ENCODE peak calls at places on chromosomes 4 and X, in six cellular contexts. X is ovary, Y is IMR-90, G is colonic mucosa, Q is A549, I is AG04450. F is an unnamed sample.
A peak's percentile ranks its signal among the peaks of the same experiment; 100 is the strongest.

GRCh38 chr4:37822220-37822619 is 4.3 kb upstream of the PGM2 start:
- DNase-seq in X (no peak), Q (no peak), I (no peak), G (no peak), Y (no peak), F (no peak)

GRCh38 chrX:15143050-15143824 is 126.6 kb downstream of the ASB9 start:
- DNase-seq in I (no peak), X (peak; percentile 31), Y (peak; percentile 45), G (peak; percentile 71), Q (peak; percentile 50), F (no peak)

GRCh38 chr4:81353861-81354260 is 117.8 kb downstream of the RASGEF1B start:
- DNase-seq in I (no peak), X (no peak), Y (peak; percentile 84), G (no peak), Q (no peak), F (no peak)

GRCh38 chrX:94435799-94436198 is 761.8 kb downstream of the FAM133A start:
- DNase-seq in I (no peak), G (no peak), Y (no peak), X (no peak), Q (no peak), F (no peak)

GRCh38 chr4:93063325-93063724 is 759.6 kb downstream of the GRID2 start:
- DNase-seq in Y (no peak), Q (no peak), G (no peak), X (no peak), I (no peak), F (no peak)

GRCh38 chr4:152304220-152304619 is 231.7 kb downstream of the FBXW7 start:
- DNase-seq in G (no peak), Q (no peak), X (no peak), I (no peak), Y (peak; percentile 2), F (no peak)

GRCh38 chr4:112099701-112100289 is 45.5 kb upstream of the FAM241A start:
- DNase-seq in I (peak; percentile 42), G (no peak), Q (peak; percentile 47), Y (peak; percentile 73), X (no peak), F (no peak)

GRCh38 chr4:146059153-146059552 is 116.4 kb upstream of the LSM6 start:
- DNase-seq in Y (no peak), I (no peak), Q (no peak), G (no peak), X (no peak), F (no peak)

GRCh38 chrX:3690140-3690539 is 23.3 kb downstream of the PRKX start:
- DNase-seq in Q (no peak), G (no peak), X (no peak), I (no peak), Y (peak; percentile 15), F (no peak)

GRCh38 chrX:10157545-10157944 is 770 bp downstream of the CLCN4 start:
- DNase-seq in I (no peak), Q (no peak), Y (peak; percentile 59), G (no peak), X (no peak), F (no peak)

GRCh38 chr4:72302981-72303704 is 265.9 kb downstream of the ADAMTS3 start:
- DNase-seq in G (peak; percentile 36), X (peak; percentile 24), Y (peak; percentile 35), Q (peak; percentile 24), I (peak; percentile 16), F (no peak)

GRCh38 chrX:109635151-109635550 is 10.2 kb upstream of the KCNE5 start:
- DNase-seq in I (no peak), Q (peak; percentile 15), Y (peak; percentile 5), X (no peak), G (no peak), F (no peak)

GRCh38 chr4:113248320-113248719 is 198.9 kb downstream of the ANK2 start:
- DNase-seq in X (peak; percentile 22), Q (peak; percentile 6), G (no peak), Y (no peak), I (no peak), F (no peak)

GRCh38 chrX:2955281-2955680 is 26.1 kb upstream of the ARSD start:
- DNase-seq in X (no peak), G (no peak), Q (no peak), Y (no peak), I (no peak), F (no peak)

GRCh38 chr4:77819409-77819835 is 254 bp upstream of the CNOT6L start:
- DNase-seq in X (no peak), Q (no peak), I (no peak), G (no peak), Y (no peak), F (no peak)

GRCh38 chrX:15686818-15687685 is 22.4 kb upstream of the CLTRN start:
- DNase-seq in I (no peak), Q (peak; percentile 54), X (peak; percentile 66), Y (peak; percentile 61), G (peak; percentile 71), F (no peak)

GRCh38 chr4:1975391-1975801 is 33.4 kb downstream of the NELFA start:
- DNase-seq in X (no peak), Q (no peak), I (no peak), G (no peak), Y (no peak), F (peak; percentile 59)
- H3K4me3 ChIP-seq in X (no peak overlapping the region), Q (no peak overlapping the region), I (no peak overlapping the region), G (no peak overlapping the region), Y (no peak overlapping the region), F (no peak overlapping the region)

DNA sequence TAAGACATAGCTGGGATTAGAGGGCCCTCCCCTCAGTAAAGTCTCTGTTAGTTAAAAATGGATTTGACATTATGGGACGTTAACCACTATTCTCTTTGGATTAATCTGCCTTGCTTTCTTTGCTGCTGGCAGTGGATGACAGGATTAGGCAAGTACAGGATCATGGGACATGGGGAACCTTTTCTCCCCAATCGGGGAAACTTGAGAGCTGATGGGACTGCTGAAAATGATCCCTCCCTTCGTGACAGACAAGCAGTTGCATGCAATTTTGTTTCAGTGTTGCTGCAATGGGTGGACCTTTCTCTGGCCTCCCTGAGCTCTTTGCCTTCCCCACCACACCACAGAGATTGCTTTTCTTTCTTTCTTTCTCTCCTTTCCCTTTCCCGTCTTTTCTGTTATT is 120.2 kb upstream of the BANK1 start:
- DNase-seq in I (no peak), G (no peak), X (no peak), Q (no peak), Y (no peak), F (no peak)
- H3K27ac ChIP-seq in I (no peak overlapping the region), G (no peak overlapping the region), X (no peak overlapping the region), Q (no peak overlapping the region), Y (no peak overlapping the region), F (no peak overlapping the region)

DNA sequence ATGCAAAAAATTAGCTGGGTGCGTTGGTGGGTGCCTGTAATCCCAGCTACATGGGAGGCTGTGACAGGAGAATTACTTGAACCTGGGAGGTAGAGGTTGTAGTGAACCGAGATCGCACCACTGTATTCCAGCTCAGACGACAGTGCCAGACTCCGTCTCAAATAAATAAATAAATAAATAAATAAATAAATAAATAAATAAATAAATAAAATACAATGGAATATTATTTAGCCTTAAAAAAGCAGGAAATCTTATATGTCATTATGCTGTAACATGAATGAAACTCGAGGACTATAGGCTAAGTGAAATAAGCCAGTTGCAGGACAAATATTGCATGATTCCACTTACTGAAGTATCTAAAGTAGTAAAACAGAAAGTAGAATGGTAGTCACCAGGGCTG is 42.5 kb downstream of the RBM41 start:
- DNase-seq in I (no peak), Y (no peak), Q (no peak), X (no peak), G (no peak), F (no peak)
- H3K9me3 ChIP-seq in I (no peaks in the 10 kb centered on the region), Y (no peaks in the 10 kb centered on the region), Q (peaks cover 19% of the 10 kb centered on the region), X (peaks cover 3% of the 10 kb centered on the region), G (no peaks in the 10 kb centered on the region), F (no peaks in the 10 kb centered on the region)

GRCh38 chrX:124348152-124348551 is 1.8 kb downstream of the SH2D1A start:
- DNase-seq in Y (no peak), X (no peak), Q (no peak), G (no peak), I (no peak), F (no peak)
- H3K4me3 ChIP-seq in Y (no peak overlapping the region), X (no peak overlapping the region), Q (no peak overlapping the region), G (no peak overlapping the region), I (no peak overlapping the region), F (no peak overlapping the region)

DNA sequence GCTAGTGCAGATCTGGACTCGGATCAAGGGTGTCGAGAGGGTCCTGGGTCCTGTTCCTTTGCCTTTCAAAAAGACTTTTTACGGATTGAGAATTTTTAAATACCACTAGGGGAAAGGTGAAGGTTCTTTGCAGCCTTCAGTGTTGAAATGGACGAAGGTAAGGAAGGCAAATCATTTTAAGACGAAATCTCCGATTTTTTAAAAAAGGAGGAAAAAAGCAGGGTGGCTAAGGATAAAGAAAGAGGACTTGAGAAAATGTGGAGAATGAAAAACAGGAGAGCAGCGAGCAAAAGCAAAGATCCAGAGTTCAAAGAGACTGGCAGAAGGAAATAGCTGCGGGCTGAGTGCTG is 333 bp downstream of the EPHA5 start:
- DNase-seq in I (no peak), G (no peak), Q (no peak), Y (no peak), X (no peak), F (no peak)
- H3K27ac ChIP-seq in I (no peak overlapping the region), G (no peak overlapping the region), Q (peak overlapping the region; percentile 81), Y (no peak overlapping the region), X (peak overlapping the region; percentile 66), F (no peak overlapping the region)

DNA sequence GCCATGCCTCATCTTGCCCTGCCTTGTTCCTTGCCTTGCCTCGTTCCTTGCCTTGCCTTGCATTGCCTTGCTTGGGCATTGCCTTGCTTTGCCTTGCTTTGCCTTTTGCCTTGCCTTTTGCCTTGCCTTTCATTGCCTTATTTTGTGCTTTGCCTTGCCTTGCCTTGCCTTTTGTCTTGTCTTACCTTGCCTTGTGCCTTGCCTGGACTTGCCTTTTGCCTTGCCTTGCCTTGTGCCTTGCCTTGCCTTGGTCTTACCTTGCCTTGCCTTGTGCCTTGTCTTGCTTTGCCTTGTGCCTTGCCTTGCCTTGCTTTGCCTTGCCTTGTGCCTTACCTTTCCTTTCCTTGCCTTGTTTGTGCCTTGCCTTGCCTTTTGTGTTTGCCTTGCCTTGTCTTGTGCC is 88.2 kb downstream of the TAB3 start:
- DNase-seq in Y (no peak), Q (no peak), G (no peak), I (no peak), X (no peak), F (no peak)
- H3K9me3 ChIP-seq in Y (peaks cover 23% of the 10 kb centered on the region), Q (no peaks in the 10 kb centered on the region), G (no peaks in the 10 kb centered on the region), I (no peaks in the 10 kb centered on the region), X (no peaks in the 10 kb centered on the region), F (no peaks in the 10 kb centered on the region)

F was measured in RWPE2.